ENCODE peak calls at places on chromosomes 5 and 9, in six cellular contexts. R is choroid plexus epithelial cell; Z is HT1080; N is T-helper 17 cell; G is activated CD8-positive, alpha-beta memory T cell treated with anti-CD3 and anti-CD28 coated beads for 1 hour; Q is amniotic epithelial cell. A is an unnamed sample.

GRCh38 chr5:95760291-95761191 is 29.4 kb downstream of the RHOBTB3 start:
- DNase-seq in R (peak), N (no peak), Z (peak), Q (peak), G (no peak), A (peak)

GRCh38 chr5:82812575-82812974 is 264.6 kb downstream of the TMEM167A start:
- DNase-seq in Z (no peak), G (no peak), Q (peak), N (no peak), R (peak), A (no peak)

GRCh38 chr5:21802869-21803490 is 1050.2 kb downstream of the CDH12 start:
- DNase-seq in R (peak), G (no peak), Q (peak), Z (peak), N (no peak), A (peak)

GRCh38 chr5:62942384-62942783 is 363.8 kb downstream of the LRRC70 start:
- DNase-seq in N (no peak), Q (no peak), G (no peak), Z (peak), R (no peak), A (no peak)

GRCh38 chr9:29393064-29393463 is 1819.8 kb upstream of the C9orf72 start:
- DNase-seq in Q (peak), Z (peak), R (peak), N (no peak), G (no peak), A (peak)

GRCh38 chr9:107222020-107222522 is 61.0 kb upstream of the RAD23B start:
- DNase-seq in Q (peak), N (no peak), Z (peak), G (no peak), R (peak), A (no peak)

GRCh38 chr5:124599048-124599973 is 147.1 kb downstream of the ZNF608 start:
- DNase-seq in G (no peak), N (no peak), Q (peak), R (peak), Z (peak), A (peak)

GRCh38 chr5:65062684-65063083 is 294.0 kb downstream of the CWC27 start:
- DNase-seq in Q (peak), N (no peak), Z (peak), R (peak), G (no peak), A (peak)

GRCh38 chr9:12784461-12785250 is 9.8 kb downstream of the LURAP1L start:
- DNase-seq in G (no peak), Q (peak), Z (peak), N (no peak), R (peak), A (peak)

GRCh38 chr5:15926586-15926985 is 253.0 kb downstream of the MARCHF11 start:
- DNase-seq in Z (no peak), N (no peak), Q (no peak), R (peak), G (no peak), A (no peak)

GRCh38 chr9:116635908-116636307 is 51.2 kb upstream of the TRIM32 start:
- DNase-seq in N (no peak), Z (no peak), G (no peak), Q (no peak), R (no peak), A (no peak)

GRCh38 chr5:138945421-138946240 is 70.5 kb upstream of the LRRTM2 start:
- DNase-seq in N (no peak), R (no peak), G (no peak), Q (no peak), Z (no peak), A (no peak)

GRCh38 chr9:109751253-109751652 is 28.7 kb upstream of the PALM2AKAP2 start:
- DNase-seq in Q (no peak), Z (peak), G (no peak), N (no peak), R (peak), A (no peak)